ENCODE peak calls at places on chromosome 4, in four cellular contexts. B is coronary artery, P is bronchial epithelial cell, S is activated B cell treated with CpG ODN at 0.5 μM for 24 hours. V is an unnamed sample.

GRCh38 chr4:24806206-24806990 is 11.0 kb downstream of the SOD3 start:
- DNase-seq in B (no peak), P (no peak), S (no peak), V (no peak)

GRCh38 chr4:145213245-145213644 is 32.9 kb upstream of the OTUD4 start:
- DNase-seq in B (no peak), P (no peak), S (no peak), V (no peak)

GRCh38 chr4:117137143-117137542 is 51.8 kb upstream of the TRAM1L1 start:
- DNase-seq in B (no peak), P (peak), S (no peak), V (no peak)

GRCh38 chr4:56764775-56765174 is 56.7 kb downstream of the SPINK2 start:
- DNase-seq in B (no peak), P (peak), S (no peak), V (no peak)

GRCh38 chr4:76562851-76563803 is 128.1 kb downstream of the SHROOM3 start:
- DNase-seq in B (no peak), P (peak), S (no peak), V (no peak)

GRCh38 chr4:38092701-38093100 is 132.5 kb downstream of the PTTG2 start:
- DNase-seq in B (no peak), P (peak), S (no peak), V (no peak)

GRCh38 chr4:16864199-16864598 is 34.2 kb downstream of the LDB2 start:
- DNase-seq in B (no peak), P (no peak), S (no peak), V (no peak)

GRCh38 chr4:155442267-155443105 is 65.7 kb upstream of the MAP9 start:
- DNase-seq in B (peak), P (peak), S (peak), V (peak)

GRCh38 chr4:111675746-111676145 is 469.5 kb upstream of the FAM241A start:
- DNase-seq in B (no peak), P (no peak), S (no peak), V (no peak)

GRCh38 chr4:79163981-79164490 is 161.8 kb downstream of the NAA11 start:
- DNase-seq in B (no peak), P (peak), S (no peak), V (no peak)

GRCh38 chr4:55498051-55498450 is 48.7 kb downstream of the CLOCK start:
- DNase-seq in B (no peak), P (no peak), S (no peak), V (no peak)

GRCh38 chr4:150257338-150257737 is 179.1 kb downstream of the DCLK2 start:
- DNase-seq in B (no peak), P (no peak), S (no peak), V (no peak)

GRCh38 chr4:150074064-150074463 is 4.2 kb upstream of the DCLK2 start:
- DNase-seq in B (no peak), P (no peak), S (no peak), V (no peak)

GRCh38 chr4:103136671-103137445 is 37.2 kb upstream of the BDH2 start:
- DNase-seq in B (no peak), P (no peak), S (no peak), V (no peak)

GRCh38 chr4:145280541-145280940 is 100.2 kb upstream of the OTUD4 start:
- DNase-seq in B (no peak), P (no peak), S (no peak), V (no peak)

GRCh38 chr4:70747874-70748273 is 26.1 kb downstream of the RUFY3 start:
- DNase-seq in B (no peak), P (no peak), S (no peak), V (no peak)

GRCh38 chr4:40180356-40180755 is 16.5 kb upstream of the RHOH start:
- DNase-seq in B (no peak), P (peak), S (no peak), V (no peak)

GRCh38 chr4:138308421-138308820 is 66.3 kb upstream of the SLC7A11 start:
- DNase-seq in B (no peak), P (peak), S (no peak), V (no peak)

GRCh38 chr4:123562994-123563745 is 166.6 kb downstream of the SPRY1 start:
- DNase-seq in B (no peak), P (peak), S (no peak), V (no peak)

GRCh38 chr4:47468686-47469365 is 5.3 kb upstream of the COMMD8 start:
- DNase-seq in B (no peak), P (no peak), S (no peak), V (no peak)

GRCh38 chr4:83248486-83248885 is 36.1 kb downstream of the COQ2 start:
- DNase-seq in B (no peak), P (peak), S (no peak), V (no peak)

GRCh38 chr4:58732973-58733372 is 1622.8 kb upstream of the IGFBP7 start:
- DNase-seq in B (no peak), P (no peak), S (no peak), V (no peak)

GRCh38 chr4:70842761-70843435 is 3.2 kb upstream of the GRSF1 start:
- DNase-seq in B (no peak), P (no peak), S (no peak), V (no peak)

GRCh38 chr4:31016322-31017061 is 296.3 kb downstream of the PCDH7 start:
- DNase-seq in B (no peak), P (no peak), S (no peak), V (no peak)

GRCh38 chr4:108172231-108172779 is 3.6 kb upstream of the LEF1 start:
- DNase-seq in B (no peak), P (no peak), S (peak), V (peak)

GRCh38 chr4:66636321-66636720 is 909.0 kb downstream of the CENPC start:
- DNase-seq in B (no peak), P (no peak), S (no peak), V (no peak)

GRCh38 chr4:139779653-139780052 is 114.0 kb downstream of the MGST2 start:
- DNase-seq in B (no peak), P (no peak), S (no peak), V (peak)

GRCh38 chr4:62053974-62054373 is 853.8 kb downstream of the ADGRL3 start:
- DNase-seq in B (no peak), P (no peak), S (no peak), V (no peak)

GRCh38 chr4:62051332-62051731 is 851.2 kb downstream of the ADGRL3 start:
- DNase-seq in B (no peak), P (peak), S (no peak), V (no peak)

GRCh38 chr4:62057060-62057459 is 856.9 kb downstream of the ADGRL3 start:
- DNase-seq in B (no peak), P (no peak), S (no peak), V (no peak)
- TF ChIP-seq CTCF in B (no peak), P (no peak), S (no peak), V (no peak)

GRCh38 chr4:169491211-169491610 is 121.2 kb downstream of the NEK1 start:
- DNase-seq in B (no peak), P (no peak), S (no peak), V (no peak)

GRCh38 chr4:169493164-169493524 is 119.2 kb downstream of the NEK1 start:
- DNase-seq in B (no peak), P (no peak), S (no peak), V (no peak)

DNA sequence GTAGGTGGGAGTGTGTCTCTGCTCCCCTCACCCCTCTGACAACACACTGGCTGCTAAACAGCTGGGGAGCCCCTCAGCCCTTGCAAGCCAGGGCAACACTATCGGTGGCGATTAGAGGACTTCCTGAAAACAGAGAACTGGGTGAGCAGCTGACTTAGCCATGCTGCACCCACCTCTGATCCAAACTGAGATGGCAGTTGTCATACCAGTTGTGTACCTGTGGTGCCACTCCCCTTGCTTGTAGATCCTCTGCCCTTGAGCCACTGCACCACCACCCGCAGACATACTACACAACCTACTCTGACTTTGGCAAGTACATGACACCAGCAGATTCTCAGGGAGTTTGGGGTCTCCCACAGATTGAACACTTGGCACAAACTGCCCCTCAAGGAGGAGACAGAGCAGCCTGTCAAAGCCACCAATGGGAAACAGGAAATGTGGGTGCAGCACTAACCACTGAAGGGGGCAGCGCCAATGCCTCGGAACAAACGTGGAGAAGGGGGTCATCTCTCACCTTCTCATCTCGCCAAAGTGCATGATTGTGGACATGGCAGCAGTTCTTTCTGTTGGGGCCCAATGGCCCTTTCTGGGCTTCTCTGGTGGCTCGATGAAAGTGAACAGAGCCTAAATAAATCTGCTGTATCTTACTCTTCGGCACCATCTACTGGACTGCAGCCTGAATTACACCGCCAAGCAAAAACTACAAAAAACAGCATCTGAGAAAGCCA is 119.8 kb downstream of the NEK1 start:
- DNase-seq in B (no peak), P (peak), S (no peak), V (peak)
- TF ChIP-seq CTCF in B (peak), P (peak), S (no peak), V (peak)

DNA sequence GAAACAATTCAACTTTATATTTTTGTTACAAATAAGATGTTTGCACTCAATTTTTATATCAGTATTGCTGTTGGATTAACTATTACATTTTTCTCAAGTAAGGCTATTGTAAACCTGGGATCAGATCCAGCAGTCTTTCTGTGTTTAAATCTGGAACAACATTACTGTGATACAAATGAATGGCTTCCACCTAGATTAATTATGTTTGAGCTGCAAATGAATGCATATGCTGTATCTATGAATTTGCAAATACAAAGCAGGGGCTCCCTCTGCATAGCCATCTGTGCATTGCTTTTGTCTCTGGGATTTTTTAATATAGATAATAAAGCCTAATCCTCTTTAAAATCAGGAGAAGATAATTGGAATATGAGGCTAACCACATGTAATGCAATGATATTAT is 69.8 kb upstream of the NEIL3 start:
- DNase-seq in B (no peak), P (no peak), S (no peak), V (no peak)
- TF ChIP-seq CTCF in B (no peak), P (no peak), S (no peak), V (no peak)

GRCh38 chr4:1347410-1347864 is 429 bp downstream of the UVSSA start:
- DNase-seq in B (peak), P (peak), S (no peak), V (peak)
- TF ChIP-seq CTCF in B (no peak), P (no peak), S (no peak), V (no peak)

GRCh38 chr4:184854673-184855072 is 28.9 kb upstream of the ACSL1 start:
- DNase-seq in B (no peak), P (no peak), S (peak), V (no peak)

GRCh38 chr4:184856277-184856609 is 30.5 kb upstream of the ACSL1 start:
- DNase-seq in B (no peak), P (no peak), S (no peak), V (no peak)

GRCh38 chr4:184857446-184858121 is 31.8 kb upstream of the ACSL1 start:
- DNase-seq in B (no peak), P (no peak), S (no peak), V (no peak)

GRCh38 chr4:184861047-184861446 is 35.3 kb upstream of the ACSL1 start:
- DNase-seq in B (no peak), P (no peak), S (no peak), V (no peak)

GRCh38 chr4:184860018-184860530 is 34.3 kb upstream of the ACSL1 start:
- DNase-seq in B (no peak), P (no peak), S (no peak), V (no peak)
- TF ChIP-seq CTCF in B (no peak), P (no peak), S (no peak), V (no peak)

DNA sequence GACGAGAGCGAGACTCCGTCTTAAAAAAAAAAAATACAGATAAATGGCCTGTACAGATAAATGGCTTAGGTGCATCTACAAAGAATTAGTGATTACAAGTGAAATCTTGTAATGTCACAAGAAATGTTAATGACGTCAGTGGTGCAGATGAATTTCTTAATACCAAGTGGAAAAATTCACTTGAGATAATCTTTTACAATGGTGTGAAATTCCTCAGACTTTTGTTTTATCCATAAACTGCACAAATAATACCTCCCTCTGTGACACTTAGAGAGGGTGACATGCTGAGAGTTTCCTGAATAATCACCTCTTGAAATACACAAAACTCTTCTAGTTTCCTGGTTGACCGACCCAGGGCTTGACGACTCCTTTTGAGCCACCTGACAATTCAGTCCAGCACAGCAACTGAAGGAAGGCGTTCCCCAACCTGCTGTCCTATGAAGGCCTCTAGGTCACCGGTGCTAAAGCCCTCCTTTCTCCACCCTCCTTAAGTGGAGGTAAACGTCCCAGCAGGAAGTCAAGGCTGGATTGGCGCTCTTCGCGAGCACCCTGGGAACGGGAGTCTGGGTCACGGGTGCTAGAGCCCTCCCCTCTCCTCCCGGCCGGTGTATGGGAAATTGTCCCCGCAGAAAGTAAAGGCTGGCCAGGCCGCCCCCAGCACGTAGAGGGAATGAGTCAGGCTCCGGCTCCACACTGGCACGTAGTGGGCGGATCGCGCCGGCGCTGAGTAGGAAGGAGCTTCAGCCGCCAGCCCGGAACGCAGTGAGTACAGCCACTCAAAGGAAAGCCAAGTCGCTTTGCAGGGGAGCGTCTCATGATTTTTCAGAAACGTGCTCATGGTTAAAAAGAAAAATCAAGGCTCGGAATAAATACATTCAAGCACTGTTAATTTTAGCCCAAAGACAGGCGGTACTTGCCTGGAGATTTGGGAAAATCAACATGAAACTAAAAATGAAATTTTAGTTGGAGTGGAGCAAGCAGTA is at the start of gene TMEM144:
- DNase-seq in B (peak), P (peak), S (no peak), V (peak)
- TF ChIP-seq CTCF in B (no peak), P (peak), S (no peak), V (no peak)

GRCh38 chr4:52234539-52235174 is 183.6 kb downstream of the SPATA18 start:
- DNase-seq in B (no peak), P (peak), S (no peak), V (no peak)
- TF ChIP-seq CTCF in B (no peak), P (peak), S (no peak), V (no peak)

DNA sequence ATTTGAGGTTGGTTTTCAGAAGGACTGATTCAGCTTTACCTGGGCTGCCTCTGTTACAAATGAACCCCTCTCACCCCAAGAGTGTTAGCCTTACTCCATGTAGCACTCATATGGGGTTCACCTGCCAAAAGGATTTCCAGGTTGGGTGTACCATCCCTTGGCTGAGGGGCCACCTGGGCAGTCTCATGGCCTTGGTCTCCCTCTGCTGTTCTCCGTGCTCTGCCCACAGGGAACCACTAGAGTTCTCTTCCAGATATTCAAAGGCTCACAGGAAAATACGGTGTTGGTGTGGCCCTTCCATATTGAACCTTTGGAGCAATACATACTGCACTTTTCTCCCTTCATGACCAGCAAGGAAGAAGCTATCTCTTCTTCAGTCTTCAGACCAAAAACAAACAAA is 18.0 kb upstream of the PRDM5 start:
- DNase-seq in B (no peak), P (no peak), S (no peak), V (no peak)
- TF ChIP-seq CTCF in B (no peak), P (no peak), S (no peak), V (no peak)

GRCh38 chr4:129143359-129143758 is 47.4 kb downstream of the C4orf33 start:
- DNase-seq in B (no peak), P (no peak), S (no peak), V (no peak)

GRCh38 chr4:129144755-129145206 is 48.8 kb downstream of the C4orf33 start:
- DNase-seq in B (no peak), P (no peak), S (no peak), V (no peak)

GRCh38 chr4:129136433-129136832 is 40.5 kb downstream of the C4orf33 start:
- DNase-seq in B (no peak), P (no peak), S (no peak), V (no peak)

GRCh38 chr4:129138762-129139496 is 43.0 kb downstream of the C4orf33 start:
- DNase-seq in B (no peak), P (peak), S (no peak), V (no peak)

GRCh38 chr4:129140521-129140920 is 44.6 kb downstream of the C4orf33 start:
- DNase-seq in B (no peak), P (no peak), S (no peak), V (no peak)
- TF ChIP-seq CTCF in B (no peak), P (no peak), S (no peak), V (no peak)

DNA sequence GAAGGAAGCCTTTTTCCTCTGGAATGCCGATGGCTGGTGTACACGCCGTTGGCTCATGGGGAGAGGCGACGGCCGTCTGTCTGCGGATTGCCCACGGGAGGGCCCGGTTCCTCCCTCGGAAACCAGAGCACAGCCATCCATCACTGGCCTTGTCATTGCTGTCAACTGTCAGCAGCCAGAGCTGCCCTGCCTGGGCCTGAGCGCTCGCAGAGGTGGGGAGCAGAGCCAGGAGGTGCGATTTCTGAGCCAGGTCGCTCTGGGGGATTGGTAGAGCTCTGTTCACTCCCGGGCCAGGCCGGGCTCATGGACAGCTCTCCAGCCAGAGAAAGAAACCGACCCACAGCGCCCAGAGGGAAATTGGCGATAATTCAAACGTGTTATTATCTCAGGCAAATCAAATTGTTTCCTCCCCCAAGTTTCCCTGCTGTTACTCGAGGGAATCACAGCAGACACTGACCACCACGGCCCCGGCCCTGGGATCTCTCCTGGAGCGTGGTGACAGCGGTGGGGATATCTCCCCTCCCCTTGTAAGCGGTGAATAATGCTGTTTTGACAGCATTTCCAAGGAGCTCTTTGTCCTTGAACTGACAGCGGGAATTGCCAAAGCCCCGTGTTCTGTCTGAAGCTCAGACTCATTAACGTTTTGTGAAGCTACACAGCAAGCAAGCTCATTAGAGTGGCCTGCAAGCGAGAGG is 221.0 kb upstream of the PSAPL1 start:
- DNase-seq in B (no peak), P (no peak), S (no peak), V (peak)
- TF ChIP-seq CTCF in B (no peak), P (no peak), S (no peak), V (no peak)